ENCODE peak calls at places on chromosome 17, in four cellular contexts. One of them, this sample, is unnamed.

GRCh38 chr17:80981062-80981902 is 10.4 kb upstream of the CHMP6 start:
- DNase-seq in CD4-positive, alpha-beta T cell: no peak
- DNase-seq in fibroblast of mammary gland: no peak
- DNase-seq in MM.1S: no peak
- DNase-seq in this sample: peak; percentile 61

GRCh38 chr17:31511176-31511540 is 119.7 kb downstream of the RAB11FIP4 start:
- DNase-seq in CD4-positive, alpha-beta T cell: no peak
- DNase-seq in fibroblast of mammary gland: no peak
- DNase-seq in MM.1S: no peak
- DNase-seq in this sample: no peak

GRCh38 chr17:49595980-49596379 is 20.3 kb downstream of the NXPH3 start:
- DNase-seq in CD4-positive, alpha-beta T cell: no peak
- DNase-seq in fibroblast of mammary gland: no peak
- DNase-seq in MM.1S: no peak
- DNase-seq in this sample: no peak

GRCh38 chr17:5592382-5592781 is 8.1 kb upstream of the NLRP1 start:
- DNase-seq in CD4-positive, alpha-beta T cell: no peak
- DNase-seq in fibroblast of mammary gland: peak; percentile 56
- DNase-seq in MM.1S: peak; percentile 67
- DNase-seq in this sample: no peak

GRCh38 chr17:8766731-8767130 is 8.4 kb upstream of the SPDYE4 start:
- DNase-seq in CD4-positive, alpha-beta T cell: no peak
- DNase-seq in fibroblast of mammary gland: peak; percentile 55
- DNase-seq in MM.1S: no peak
- DNase-seq in this sample: no peak

GRCh38 chr17:74413491-74413890 is 18.4 kb upstream of the GPRC5C start:
- DNase-seq in CD4-positive, alpha-beta T cell: no peak
- DNase-seq in fibroblast of mammary gland: no peak
- DNase-seq in MM.1S: no peak
- DNase-seq in this sample: no peak

GRCh38 chr17:7282752-7283321 is 1.3 kb downstream of the SLC2A4 start:
- DNase-seq in CD4-positive, alpha-beta T cell: no peak
- DNase-seq in fibroblast of mammary gland: no peak
- DNase-seq in MM.1S: no peak
- DNase-seq in this sample: no peak

GRCh38 chr17:65522751-65523404 is 38.6 kb downstream of the AXIN2 start:
- DNase-seq in CD4-positive, alpha-beta T cell: no peak
- DNase-seq in fibroblast of mammary gland: no peak
- DNase-seq in MM.1S: no peak
- DNase-seq in this sample: no peak

GRCh38 chr17:76635039-76635438 is 8.5 kb downstream of the ST6GALNAC1 start:
- DNase-seq in CD4-positive, alpha-beta T cell: no peak
- DNase-seq in fibroblast of mammary gland: no peak
- DNase-seq in MM.1S: no peak
- DNase-seq in this sample: no peak

GRCh38 chr17:31499771-31500554 is 108.5 kb downstream of the RAB11FIP4 start:
- DNase-seq in CD4-positive, alpha-beta T cell: no peak
- DNase-seq in fibroblast of mammary gland: peak; percentile 18
- DNase-seq in MM.1S: no peak
- DNase-seq in this sample: no peak

GRCh38 chr17:72604518-72604917 is 483.7 kb downstream of the SOX9 start:
- DNase-seq in CD4-positive, alpha-beta T cell: no peak
- DNase-seq in fibroblast of mammary gland: no peak
- DNase-seq in MM.1S: peak; percentile 93
- DNase-seq in this sample: no peak

GRCh38 chr17:32483451-32484019 is 3.3 kb upstream of the CDK5R1 start:
- DNase-seq in CD4-positive, alpha-beta T cell: peak; percentile 48
- DNase-seq in fibroblast of mammary gland: peak; percentile 74
- DNase-seq in MM.1S: no peak
- DNase-seq in this sample: no peak

GRCh38 chr17:72219136-72219823 is 98.5 kb downstream of the SOX9 start:
- DNase-seq in CD4-positive, alpha-beta T cell: no peak
- DNase-seq in fibroblast of mammary gland: no peak
- DNase-seq in MM.1S: no peak
- DNase-seq in this sample: no peak

GRCh38 chr17:73506470-73507435 is 137.5 kb downstream of the SDK2 start:
- DNase-seq in CD4-positive, alpha-beta T cell: no peak
- DNase-seq in fibroblast of mammary gland: no peak
- DNase-seq in MM.1S: no peak
- DNase-seq in this sample: no peak

GRCh38 chr17:41048441-41048840 is 1.3 kb upstream of the KRTAP2-1 start:
- DNase-seq in CD4-positive, alpha-beta T cell: no peak
- DNase-seq in fibroblast of mammary gland: no peak
- DNase-seq in MM.1S: no peak
- DNase-seq in this sample: no peak

GRCh38 chr17:76341301-76341700 is 12.4 kb downstream of the PRPSAP1 start:
- DNase-seq in CD4-positive, alpha-beta T cell: no peak
- DNase-seq in fibroblast of mammary gland: no peak
- DNase-seq in MM.1S: no peak
- DNase-seq in this sample: no peak

GRCh38 chr17:57295526-57296023 is 39.3 kb downstream of the MSI2 start:
- DNase-seq in CD4-positive, alpha-beta T cell: no peak
- DNase-seq in fibroblast of mammary gland: no peak
- DNase-seq in MM.1S: no peak
- DNase-seq in this sample: no peak

GRCh38 chr17:18896146-18896545 is 38.2 kb downstream of the PRPSAP2 start:
- DNase-seq in CD4-positive, alpha-beta T cell: no peak
- DNase-seq in fibroblast of mammary gland: no peak
- DNase-seq in MM.1S: no peak
- DNase-seq in this sample: no peak

GRCh38 chr17:49146620-49147306 is 14.2 kb downstream of the B4GALNT2 start:
- DNase-seq in CD4-positive, alpha-beta T cell: no peak
- DNase-seq in fibroblast of mammary gland: peak; percentile 99
- DNase-seq in MM.1S: no peak
- DNase-seq in this sample: no peak

GRCh38 chr17:4850236-4850635 is 17.1 kb downstream of the MINK1 start:
- DNase-seq in CD4-positive, alpha-beta T cell: no peak
- DNase-seq in fibroblast of mammary gland: no peak
- DNase-seq in MM.1S: no peak
- DNase-seq in this sample: no peak

GRCh38 chr17:11880714-11881113 is 116.6 kb downstream of the ZNF18 start:
- DNase-seq in CD4-positive, alpha-beta T cell: no peak
- DNase-seq in fibroblast of mammary gland: peak; percentile 3
- DNase-seq in MM.1S: peak; percentile 22
- DNase-seq in this sample: no peak

GRCh38 chr17:8420041-8420934 is 15.4 kb upstream of the NDEL1 start:
- DNase-seq in CD4-positive, alpha-beta T cell: no peak
- DNase-seq in fibroblast of mammary gland: peak; percentile 82
- DNase-seq in MM.1S: no peak
- DNase-seq in this sample: no peak

GRCh38 chr17:50164697-50164988 is 1.2 kb upstream of the SGCA start:
- DNase-seq in CD4-positive, alpha-beta T cell: no peak
- DNase-seq in fibroblast of mammary gland: no peak
- DNase-seq in MM.1S: no peak
- DNase-seq in this sample: no peak

GRCh38 chr17:17096438-17097178 is 54.4 kb downstream of the MPRIP start:
- DNase-seq in CD4-positive, alpha-beta T cell: no peak
- DNase-seq in fibroblast of mammary gland: peak; percentile 32
- DNase-seq in MM.1S: no peak
- DNase-seq in this sample: no peak

GRCh38 chr17:2366747-2367494 is 29.6 kb downstream of the SGSM2 start:
- DNase-seq in CD4-positive, alpha-beta T cell: no peak
- DNase-seq in fibroblast of mammary gland: no peak
- DNase-seq in MM.1S: no peak
- DNase-seq in this sample: no peak

GRCh38 chr17:17353625-17354484 is 50.7 kb downstream of the NT5M start:
- DNase-seq in CD4-positive, alpha-beta T cell: no peak
- DNase-seq in fibroblast of mammary gland: no peak
- DNase-seq in MM.1S: no peak
- DNase-seq in this sample: no peak

GRCh38 chr17:73532441-73532901 is 111.8 kb downstream of the SDK2 start:
- DNase-seq in CD4-positive, alpha-beta T cell: no peak
- DNase-seq in fibroblast of mammary gland: no peak
- DNase-seq in MM.1S: no peak
- DNase-seq in this sample: no peak

GRCh38 chr17:62963296-62963695 is 2.7 kb upstream of the TANC2 start:
- DNase-seq in CD4-positive, alpha-beta T cell: no peak
- DNase-seq in fibroblast of mammary gland: peak; percentile 94
- DNase-seq in MM.1S: no peak
- DNase-seq in this sample: no peak

GRCh38 chr17:2215616-2216364 is 87.8 kb downstream of the SMG6 start:
- DNase-seq in CD4-positive, alpha-beta T cell: peak; percentile 69
- DNase-seq in fibroblast of mammary gland: peak; percentile 96
- DNase-seq in MM.1S: peak; percentile 90
- DNase-seq in this sample: peak; percentile 33

GRCh38 chr17:4476512-4477070 is 22.1 kb upstream of the SPNS2 start:
- DNase-seq in CD4-positive, alpha-beta T cell: no peak
- DNase-seq in fibroblast of mammary gland: no peak
- DNase-seq in MM.1S: no peak
- DNase-seq in this sample: no peak

GRCh38 chr17:80732268-80732667 is 187.6 kb downstream of the RPTOR start:
- DNase-seq in CD4-positive, alpha-beta T cell: no peak
- DNase-seq in fibroblast of mammary gland: peak; percentile 88
- DNase-seq in MM.1S: no peak
- DNase-seq in this sample: no peak

GRCh38 chr17:7626956-7627249 is 718 bp downstream of the SAT2 start:
- DNase-seq in CD4-positive, alpha-beta T cell: no peak
- DNase-seq in fibroblast of mammary gland: no peak
- DNase-seq in MM.1S: no peak
- DNase-seq in this sample: no peak

GRCh38 chr17:56290486-56291118 is 137.3 kb downstream of the ANKFN1 start:
- DNase-seq in CD4-positive, alpha-beta T cell: no peak
- DNase-seq in fibroblast of mammary gland: no peak
- DNase-seq in MM.1S: peak; percentile 40
- DNase-seq in this sample: no peak

GRCh38 chr17:64020068-64020766 is at the start of gene ICAM2:
- DNase-seq in CD4-positive, alpha-beta T cell: peak; percentile 97
- DNase-seq in fibroblast of mammary gland: no peak
- DNase-seq in MM.1S: peak; percentile 90
- DNase-seq in this sample: peak; percentile 69

GRCh38 chr17:55734128-55734781 is 11.6 kb upstream of the TMEM100 start:
- DNase-seq in CD4-positive, alpha-beta T cell: no peak
- DNase-seq in fibroblast of mammary gland: peak; percentile 59
- DNase-seq in MM.1S: no peak
- DNase-seq in this sample: no peak

GRCh38 chr17:18158022-18158600 is 25.5 kb upstream of the ALKBH5 start:
- DNase-seq in CD4-positive, alpha-beta T cell: peak; percentile 95
- DNase-seq in fibroblast of mammary gland: peak; percentile 94
- DNase-seq in MM.1S: peak; percentile 90
- DNase-seq in this sample: peak; percentile 91

DNA sequence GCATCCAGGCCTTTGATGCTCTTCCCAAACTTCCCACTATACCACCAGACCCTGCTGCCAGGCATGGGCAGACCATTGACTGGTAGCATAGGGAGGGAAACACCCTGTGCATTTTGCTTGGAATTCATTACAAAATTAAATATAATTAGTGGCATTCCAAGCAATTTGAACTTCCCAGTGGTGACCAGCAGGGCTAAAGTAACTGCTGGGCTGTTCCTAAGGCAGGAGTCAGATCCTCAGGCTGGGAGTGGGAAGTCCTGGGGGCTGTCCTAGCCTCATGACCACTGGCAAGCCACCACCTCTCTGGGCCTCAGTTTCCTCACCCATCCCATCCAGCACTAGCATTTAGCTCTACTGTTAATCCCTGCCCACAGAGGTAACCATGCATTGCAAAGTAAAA is 3.7 kb downstream of the PRR15L start:
- DNase-seq in CD4-positive, alpha-beta T cell: no peak
- DNase-seq in fibroblast of mammary gland: no peak
- DNase-seq in MM.1S: no peak
- DNase-seq in this sample: no peak
- TF ChIP-seq CTCF in CD4-positive, alpha-beta T cell: no peak
- TF ChIP-seq CTCF in fibroblast of mammary gland: no peak
- TF ChIP-seq CTCF in MM.1S: no peak
- TF ChIP-seq CTCF in this sample: no peak

DNA sequence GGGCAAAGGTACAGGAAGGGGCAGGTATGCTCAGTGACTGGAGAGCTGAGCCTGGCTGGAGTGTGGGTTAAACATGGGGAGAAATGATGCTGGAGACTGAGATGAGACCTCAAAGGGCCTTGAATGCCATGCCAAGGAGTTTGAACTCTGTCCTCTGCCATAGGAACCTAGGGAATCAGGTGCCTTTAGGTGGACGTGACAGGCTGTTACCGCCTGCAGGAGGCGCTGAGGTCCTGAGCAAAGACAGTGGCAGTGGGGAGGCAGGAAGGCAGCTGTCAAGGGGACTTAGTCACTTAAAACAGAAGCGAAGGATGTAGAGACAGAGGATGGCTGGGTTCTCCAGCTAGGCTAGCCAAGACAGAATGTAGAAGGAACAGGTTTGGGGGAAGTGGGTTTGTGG is 9.1 kb downstream of the PSMB3 start:
- DNase-seq in CD4-positive, alpha-beta T cell: no peak
- DNase-seq in fibroblast of mammary gland: peak; percentile 45
- DNase-seq in MM.1S: no peak
- DNase-seq in this sample: no peak
- TF ChIP-seq CTCF in CD4-positive, alpha-beta T cell: peak; percentile 17
- TF ChIP-seq CTCF in fibroblast of mammary gland: peak; percentile 42
- TF ChIP-seq CTCF in MM.1S: peak; percentile 35
- TF ChIP-seq CTCF in this sample: no peak

GRCh38 chr17:14553847-14554246 is 253.0 kb downstream of the HS3ST3B1 start:
- DNase-seq in CD4-positive, alpha-beta T cell: no peak
- DNase-seq in fibroblast of mammary gland: no peak
- DNase-seq in MM.1S: peak; percentile 15
- DNase-seq in this sample: no peak
- TF ChIP-seq CTCF in CD4-positive, alpha-beta T cell: peak; percentile 12
- TF ChIP-seq CTCF in fibroblast of mammary gland: no peak
- TF ChIP-seq CTCF in MM.1S: peak; percentile 5
- TF ChIP-seq CTCF in this sample: no peak

DNA sequence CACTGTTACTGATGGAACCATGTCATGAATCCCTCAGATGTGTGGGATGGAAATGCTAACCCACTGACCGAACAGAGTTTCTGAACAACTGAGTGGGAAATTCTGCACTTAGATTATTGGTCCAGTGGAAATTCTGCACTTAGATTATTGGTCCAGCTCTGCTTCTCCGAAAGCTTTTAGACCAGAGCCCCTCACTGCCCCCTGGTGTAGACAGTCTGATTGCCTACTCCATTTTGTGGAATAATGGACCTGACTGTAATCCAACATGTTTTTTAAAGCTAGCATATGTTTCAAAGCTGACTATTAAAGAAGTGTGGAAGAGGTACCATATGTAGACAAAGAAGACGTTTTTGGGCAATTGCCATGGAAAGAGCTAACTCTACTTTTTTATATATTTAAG is 50.3 kb upstream of the TBX2 start:
- DNase-seq in CD4-positive, alpha-beta T cell: no peak
- DNase-seq in fibroblast of mammary gland: peak; percentile 44
- DNase-seq in MM.1S: no peak
- DNase-seq in this sample: no peak
- TF ChIP-seq CTCF in CD4-positive, alpha-beta T cell: no peak
- TF ChIP-seq CTCF in fibroblast of mammary gland: peak; percentile 45
- TF ChIP-seq CTCF in MM.1S: no peak
- TF ChIP-seq CTCF in this sample: no peak

This sample was measured in activated B cell treated with CpG ODN at 0.5 μM for 24 hours.